ENCODE peak calls at places on chromosome 11, in six cellular contexts. One of them, this sample, is unnamed.
A peak's percentile ranks its signal among the peaks of the same experiment; 100 is the strongest.

GRCh38 chr11:63535734-63536133 is 874 bp upstream of the PLAAT4 start:
- DNase-seq in naive thymus-derived CD8-positive, alpha-beta T cell: no peak
- DNase-seq in Kasumi-1: no peak
- DNase-seq in HEK293T: no peak
- DNase-seq in stimulated activated CD8-positive, alpha-beta memory T cell treated with anti-CD3 and anti-CD28 coated beads, Interleukin-12 subunit alpha, Interleukin-12 subunit beta, amount 100 ng/mL, for 4 hours: no peak
- DNase-seq in erythroblast: no peak
- DNase-seq in this sample: no peak

GRCh38 chr11:92596596-92597317 is 372.1 kb downstream of the FAT3 start:
- DNase-seq in stimulated activated CD8-positive, alpha-beta memory T cell treated with anti-CD3 and anti-CD28 coated beads, Interleukin-12 subunit alpha, Interleukin-12 subunit beta, amount 100 ng/mL, for 4 hours: no peak
- DNase-seq in erythroblast: no peak
- DNase-seq in HEK293T: no peak
- DNase-seq in Kasumi-1: no peak
- DNase-seq in naive thymus-derived CD8-positive, alpha-beta T cell: no peak
- DNase-seq in this sample: no peak

GRCh38 chr11:73201249-73201648 is 16.8 kb upstream of the P2RY2 start:
- DNase-seq in stimulated activated CD8-positive, alpha-beta memory T cell treated with anti-CD3 and anti-CD28 coated beads, Interleukin-12 subunit alpha, Interleukin-12 subunit beta, amount 100 ng/mL, for 4 hours: no peak
- DNase-seq in erythroblast: no peak
- DNase-seq in Kasumi-1: no peak
- DNase-seq in naive thymus-derived CD8-positive, alpha-beta T cell: no peak
- DNase-seq in HEK293T: no peak
- DNase-seq in this sample: no peak

GRCh38 chr11:11409224-11409623 is 56.2 kb upstream of the CSNK2A3 start:
- DNase-seq in erythroblast: peak; percentile 42
- DNase-seq in Kasumi-1: no peak
- DNase-seq in stimulated activated CD8-positive, alpha-beta memory T cell treated with anti-CD3 and anti-CD28 coated beads, Interleukin-12 subunit alpha, Interleukin-12 subunit beta, amount 100 ng/mL, for 4 hours: no peak
- DNase-seq in HEK293T: no peak
- DNase-seq in naive thymus-derived CD8-positive, alpha-beta T cell: no peak
- DNase-seq in this sample: no peak

GRCh38 chr11:31106963-31107576 is 262.5 kb downstream of the DCDC1 start:
- DNase-seq in HEK293T: peak; percentile 64
- DNase-seq in Kasumi-1: peak; percentile 74
- DNase-seq in stimulated activated CD8-positive, alpha-beta memory T cell treated with anti-CD3 and anti-CD28 coated beads, Interleukin-12 subunit alpha, Interleukin-12 subunit beta, amount 100 ng/mL, for 4 hours: no peak
- DNase-seq in naive thymus-derived CD8-positive, alpha-beta T cell: peak; percentile 39
- DNase-seq in erythroblast: peak; percentile 58
- DNase-seq in this sample: no peak

GRCh38 chr11:101011881-101012280 is 117.7 kb downstream of the PGR start:
- DNase-seq in Kasumi-1: no peak
- DNase-seq in HEK293T: no peak
- DNase-seq in stimulated activated CD8-positive, alpha-beta memory T cell treated with anti-CD3 and anti-CD28 coated beads, Interleukin-12 subunit alpha, Interleukin-12 subunit beta, amount 100 ng/mL, for 4 hours: no peak
- DNase-seq in naive thymus-derived CD8-positive, alpha-beta T cell: no peak
- DNase-seq in erythroblast: no peak
- DNase-seq in this sample: no peak

GRCh38 chr11:19772480-19772879 is 59.8 kb downstream of the NAV2 start:
- DNase-seq in HEK293T: no peak
- DNase-seq in erythroblast: no peak
- DNase-seq in Kasumi-1: no peak
- DNase-seq in naive thymus-derived CD8-positive, alpha-beta T cell: no peak
- DNase-seq in stimulated activated CD8-positive, alpha-beta memory T cell treated with anti-CD3 and anti-CD28 coated beads, Interleukin-12 subunit alpha, Interleukin-12 subunit beta, amount 100 ng/mL, for 4 hours: no peak
- DNase-seq in this sample: no peak

GRCh38 chr11:78810489-78811090 is 235.9 kb upstream of the NARS2 start:
- DNase-seq in stimulated activated CD8-positive, alpha-beta memory T cell treated with anti-CD3 and anti-CD28 coated beads, Interleukin-12 subunit alpha, Interleukin-12 subunit beta, amount 100 ng/mL, for 4 hours: no peak
- DNase-seq in Kasumi-1: no peak
- DNase-seq in naive thymus-derived CD8-positive, alpha-beta T cell: no peak
- DNase-seq in HEK293T: no peak
- DNase-seq in erythroblast: no peak
- DNase-seq in this sample: no peak

GRCh38 chr11:59179121-59179520 is 7.2 kb downstream of the DTX4 start:
- DNase-seq in erythroblast: no peak
- DNase-seq in HEK293T: no peak
- DNase-seq in stimulated activated CD8-positive, alpha-beta memory T cell treated with anti-CD3 and anti-CD28 coated beads, Interleukin-12 subunit alpha, Interleukin-12 subunit beta, amount 100 ng/mL, for 4 hours: no peak
- DNase-seq in naive thymus-derived CD8-positive, alpha-beta T cell: no peak
- DNase-seq in Kasumi-1: no peak
- DNase-seq in this sample: no peak

GRCh38 chr11:2569731-2570210 is 125.0 kb downstream of the KCNQ1 start:
- DNase-seq in naive thymus-derived CD8-positive, alpha-beta T cell: no peak
- DNase-seq in erythroblast: no peak
- DNase-seq in stimulated activated CD8-positive, alpha-beta memory T cell treated with anti-CD3 and anti-CD28 coated beads, Interleukin-12 subunit alpha, Interleukin-12 subunit beta, amount 100 ng/mL, for 4 hours: no peak
- DNase-seq in Kasumi-1: no peak
- DNase-seq in HEK293T: no peak
- DNase-seq in this sample: no peak

GRCh38 chr11:199782-200181 is 6.9 kb downstream of the SCGB1C1 start:
- DNase-seq in HEK293T: no peak
- DNase-seq in Kasumi-1: no peak
- DNase-seq in stimulated activated CD8-positive, alpha-beta memory T cell treated with anti-CD3 and anti-CD28 coated beads, Interleukin-12 subunit alpha, Interleukin-12 subunit beta, amount 100 ng/mL, for 4 hours: no peak
- DNase-seq in erythroblast: no peak
- DNase-seq in naive thymus-derived CD8-positive, alpha-beta T cell: no peak
- DNase-seq in this sample: no peak

GRCh38 chr11:134252539-134253188 is 488 bp downstream of the THYN1 start:
- DNase-seq in HEK293T: peak; percentile 40
- DNase-seq in Kasumi-1: peak; percentile 85
- DNase-seq in stimulated activated CD8-positive, alpha-beta memory T cell treated with anti-CD3 and anti-CD28 coated beads, Interleukin-12 subunit alpha, Interleukin-12 subunit beta, amount 100 ng/mL, for 4 hours: no peak
- DNase-seq in erythroblast: no peak
- DNase-seq in naive thymus-derived CD8-positive, alpha-beta T cell: no peak
- DNase-seq in this sample: no peak

GRCh38 chr11:112459001-112459400 is 198.3 kb upstream of the PLET1 start:
- DNase-seq in naive thymus-derived CD8-positive, alpha-beta T cell: no peak
- DNase-seq in HEK293T: no peak
- DNase-seq in Kasumi-1: no peak
- DNase-seq in stimulated activated CD8-positive, alpha-beta memory T cell treated with anti-CD3 and anti-CD28 coated beads, Interleukin-12 subunit alpha, Interleukin-12 subunit beta, amount 100 ng/mL, for 4 hours: no peak
- DNase-seq in erythroblast: no peak
- DNase-seq in this sample: no peak

GRCh38 chr11:82996966-82997606 is 74.6 kb downstream of the RAB30 start:
- DNase-seq in HEK293T: no peak
- DNase-seq in stimulated activated CD8-positive, alpha-beta memory T cell treated with anti-CD3 and anti-CD28 coated beads, Interleukin-12 subunit alpha, Interleukin-12 subunit beta, amount 100 ng/mL, for 4 hours: no peak
- DNase-seq in naive thymus-derived CD8-positive, alpha-beta T cell: no peak
- DNase-seq in Kasumi-1: no peak
- DNase-seq in erythroblast: no peak
- DNase-seq in this sample: no peak

GRCh38 chr11:119153049-119153818 is 4.4 kb downstream of the ABCG4 start:
- DNase-seq in naive thymus-derived CD8-positive, alpha-beta T cell: no peak
- DNase-seq in HEK293T: no peak
- DNase-seq in stimulated activated CD8-positive, alpha-beta memory T cell treated with anti-CD3 and anti-CD28 coated beads, Interleukin-12 subunit alpha, Interleukin-12 subunit beta, amount 100 ng/mL, for 4 hours: no peak
- DNase-seq in erythroblast: no peak
- DNase-seq in Kasumi-1: no peak
- DNase-seq in this sample: no peak

GRCh38 chr11:14073821-14074529 is 111.5 kb downstream of the SPON1 start:
- DNase-seq in stimulated activated CD8-positive, alpha-beta memory T cell treated with anti-CD3 and anti-CD28 coated beads, Interleukin-12 subunit alpha, Interleukin-12 subunit beta, amount 100 ng/mL, for 4 hours: no peak
- DNase-seq in erythroblast: no peak
- DNase-seq in Kasumi-1: no peak
- DNase-seq in naive thymus-derived CD8-positive, alpha-beta T cell: no peak
- DNase-seq in HEK293T: no peak
- DNase-seq in this sample: no peak

GRCh38 chr11:32325725-32326124 is 109.6 kb downstream of the WT1 start:
- DNase-seq in HEK293T: no peak
- DNase-seq in erythroblast: no peak
- DNase-seq in naive thymus-derived CD8-positive, alpha-beta T cell: no peak
- DNase-seq in stimulated activated CD8-positive, alpha-beta memory T cell treated with anti-CD3 and anti-CD28 coated beads, Interleukin-12 subunit alpha, Interleukin-12 subunit beta, amount 100 ng/mL, for 4 hours: no peak
- DNase-seq in Kasumi-1: no peak
- DNase-seq in this sample: no peak

GRCh38 chr11:38282718-38283117 is 1684.7 kb upstream of the RAG2 start:
- DNase-seq in naive thymus-derived CD8-positive, alpha-beta T cell: no peak
- DNase-seq in HEK293T: no peak
- DNase-seq in Kasumi-1: no peak
- DNase-seq in erythroblast: no peak
- DNase-seq in stimulated activated CD8-positive, alpha-beta memory T cell treated with anti-CD3 and anti-CD28 coated beads, Interleukin-12 subunit alpha, Interleukin-12 subunit beta, amount 100 ng/mL, for 4 hours: no peak
- DNase-seq in this sample: no peak

GRCh38 chr11:46427364-46427763 is 35.8 kb upstream of the CHRM4 start:
- DNase-seq in HEK293T: no peak
- DNase-seq in naive thymus-derived CD8-positive, alpha-beta T cell: no peak
- DNase-seq in erythroblast: peak; percentile 76
- DNase-seq in stimulated activated CD8-positive, alpha-beta memory T cell treated with anti-CD3 and anti-CD28 coated beads, Interleukin-12 subunit alpha, Interleukin-12 subunit beta, amount 100 ng/mL, for 4 hours: no peak
- DNase-seq in Kasumi-1: no peak
- DNase-seq in this sample: no peak

GRCh38 chr11:72953631-72954030 is 139.4 kb downstream of the ATG16L2 start:
- DNase-seq in stimulated activated CD8-positive, alpha-beta memory T cell treated with anti-CD3 and anti-CD28 coated beads, Interleukin-12 subunit alpha, Interleukin-12 subunit beta, amount 100 ng/mL, for 4 hours: no peak
- DNase-seq in erythroblast: no peak
- DNase-seq in HEK293T: no peak
- DNase-seq in Kasumi-1: no peak
- DNase-seq in naive thymus-derived CD8-positive, alpha-beta T cell: no peak
- DNase-seq in this sample: no peak

GRCh38 chr11:65858354-65859133 is 564 bp upstream of the CFL1 start:
- DNase-seq in naive thymus-derived CD8-positive, alpha-beta T cell: no peak
- DNase-seq in stimulated activated CD8-positive, alpha-beta memory T cell treated with anti-CD3 and anti-CD28 coated beads, Interleukin-12 subunit alpha, Interleukin-12 subunit beta, amount 100 ng/mL, for 4 hours: no peak
- DNase-seq in Kasumi-1: peak; percentile 54
- DNase-seq in HEK293T: no peak
- DNase-seq in erythroblast: no peak
- DNase-seq in this sample: no peak

GRCh38 chr11:47577460-47578041 is 1.2 kb downstream of the KBTBD4 start:
- DNase-seq in Kasumi-1: no peak
- DNase-seq in stimulated activated CD8-positive, alpha-beta memory T cell treated with anti-CD3 and anti-CD28 coated beads, Interleukin-12 subunit alpha, Interleukin-12 subunit beta, amount 100 ng/mL, for 4 hours: no peak
- DNase-seq in erythroblast: no peak
- DNase-seq in naive thymus-derived CD8-positive, alpha-beta T cell: no peak
- DNase-seq in HEK293T: no peak
- DNase-seq in this sample: no peak

GRCh38 chr11:13465909-13466371 is 2.9 kb upstream of the BTBD10 start:
- DNase-seq in stimulated activated CD8-positive, alpha-beta memory T cell treated with anti-CD3 and anti-CD28 coated beads, Interleukin-12 subunit alpha, Interleukin-12 subunit beta, amount 100 ng/mL, for 4 hours: no peak
- DNase-seq in naive thymus-derived CD8-positive, alpha-beta T cell: peak; percentile 19
- DNase-seq in erythroblast: peak; percentile 40
- DNase-seq in Kasumi-1: peak; percentile 53
- DNase-seq in HEK293T: peak; percentile 39
- DNase-seq in this sample: peak; percentile 40

GRCh38 chr11:118917488-118918127 is 8.1 kb downstream of the BCL9L start:
- DNase-seq in Kasumi-1: no peak
- DNase-seq in naive thymus-derived CD8-positive, alpha-beta T cell: peak; percentile 71
- DNase-seq in erythroblast: peak; percentile 53
- DNase-seq in HEK293T: no peak
- DNase-seq in stimulated activated CD8-positive, alpha-beta memory T cell treated with anti-CD3 and anti-CD28 coated beads, Interleukin-12 subunit alpha, Interleukin-12 subunit beta, amount 100 ng/mL, for 4 hours: no peak
- DNase-seq in this sample: peak; percentile 68

GRCh38 chr11:19846654-19847330 is 134.2 kb downstream of the NAV2 start:
- DNase-seq in naive thymus-derived CD8-positive, alpha-beta T cell: no peak
- DNase-seq in stimulated activated CD8-positive, alpha-beta memory T cell treated with anti-CD3 and anti-CD28 coated beads, Interleukin-12 subunit alpha, Interleukin-12 subunit beta, amount 100 ng/mL, for 4 hours: no peak
- DNase-seq in Kasumi-1: no peak
- DNase-seq in HEK293T: no peak
- DNase-seq in erythroblast: no peak
- DNase-seq in this sample: no peak

GRCh38 chr11:116611998-116612620 is 160.7 kb downstream of the BUD13 start:
- DNase-seq in erythroblast: no peak
- DNase-seq in HEK293T: no peak
- DNase-seq in naive thymus-derived CD8-positive, alpha-beta T cell: no peak
- DNase-seq in Kasumi-1: no peak
- DNase-seq in stimulated activated CD8-positive, alpha-beta memory T cell treated with anti-CD3 and anti-CD28 coated beads, Interleukin-12 subunit alpha, Interleukin-12 subunit beta, amount 100 ng/mL, for 4 hours: no peak
- DNase-seq in this sample: no peak

GRCh38 chr11:79342686-79343085 is 98.1 kb downstream of the TENM4 start:
- DNase-seq in stimulated activated CD8-positive, alpha-beta memory T cell treated with anti-CD3 and anti-CD28 coated beads, Interleukin-12 subunit alpha, Interleukin-12 subunit beta, amount 100 ng/mL, for 4 hours: no peak
- DNase-seq in Kasumi-1: no peak
- DNase-seq in naive thymus-derived CD8-positive, alpha-beta T cell: no peak
- DNase-seq in erythroblast: no peak
- DNase-seq in HEK293T: peak; percentile 19
- DNase-seq in this sample: no peak

This sample was measured in CD4-positive, CD25-positive, alpha-beta regulatory T cell.